ENCODE peak calls at places on chromosomes 7 and 10, in four cellular contexts. N is H1, A is IMR-90, X is mesendoderm. F is an unnamed sample.

GRCh38 chr7:8172372-8173354 is 89.3 kb downstream of the ICA1 start:
- DNase-seq in X (no peak), N (no peak), A (no peak), F (no peak)

GRCh38 chr7:2084781-2085505 is 147.8 kb downstream of the MAD1L1 start:
- DNase-seq in A (no peak), X (no peak), N (no peak), F (no peak)

GRCh38 chr10:17684537-17684936 is 40.6 kb downstream of the STAM start:
- DNase-seq in A (no peak), N (no peak), X (no peak), F (no peak)

GRCh38 chr7:7103343-7104313 is 78.7 kb upstream of the C1GALT1 start:
- DNase-seq in X (peak), A (peak), N (no peak), F (no peak)

GRCh38 chr7:135976312-135977019 is 693 bp downstream of the MTPN start:
- DNase-seq in A (peak), X (no peak), N (no peak), F (peak)

GRCh38 chr10:50497758-50498157 is 126.0 kb downstream of the SGMS1 start:
- DNase-seq in X (no peak), A (peak), N (no peak), F (no peak)

GRCh38 chr10:5971315-5971832 is 6.0 kb downstream of the IL15RA start:
- DNase-seq in N (peak), X (no peak), A (no peak), F (no peak)

GRCh38 chr10:3091346-3091787 is 24.0 kb downstream of the PFKP start:
- DNase-seq in N (no peak), A (peak), X (no peak), F (no peak)

GRCh38 chr10:79112898-79113431 is 44.2 kb downstream of the ZMIZ1 start:
- DNase-seq in X (no peak), A (peak), N (no peak), F (no peak)

GRCh38 chr7:29896685-29897411 is 90.5 kb downstream of the WIPF3 start:
- DNase-seq in N (no peak), X (no peak), A (peak), F (no peak)

DNA sequence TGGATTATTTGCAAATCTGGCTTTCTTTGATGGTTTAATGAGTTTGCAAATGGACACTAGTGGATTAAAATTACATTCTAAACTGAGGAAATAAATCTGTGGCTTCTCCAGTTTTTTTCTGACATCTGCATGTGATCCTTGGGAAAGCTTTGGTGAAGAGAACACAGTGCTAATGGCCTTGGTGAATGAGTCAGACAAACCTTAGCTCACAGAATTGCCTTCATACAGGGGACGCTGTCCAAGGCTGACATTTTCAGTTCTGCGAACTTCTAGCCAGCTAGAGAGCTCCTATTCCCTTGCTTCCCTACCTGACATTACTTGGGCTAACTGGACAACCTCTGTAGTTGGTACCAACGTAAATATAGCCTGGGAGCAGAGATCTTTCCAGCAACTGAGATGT is 21.2 kb downstream of the BMPER start:
- DNase-seq in N (no peak), X (no peak), A (peak), F (no peak)
- H3K56ac ChIP-seq in N (no peak), X (no peak), A (no peak), F (no peak)

GRCh38 chr7:108572487-108572886 is 2.8 kb downstream of the DNAJB9 start:
- DNase-seq in A (no peak), N (no peak), X (no peak), F (no peak)

GRCh38 chr7:108565987-108566386 is 3.5 kb downstream of the THAP5 start:
- DNase-seq in X (no peak), A (no peak), N (no peak), F (no peak)

GRCh38 chr7:108570146-108570755 is 577 bp downstream of the DNAJB9 start:
- DNase-seq in N (no peak), X (peak), A (peak), F (no peak)

GRCh38 chr7:108568801-108569380 is 615 bp downstream of the THAP5 start:
- DNase-seq in A (no peak), X (no peak), N (no peak), F (no peak)

GRCh38 chr7:108569381-108570145 is at the start of the genes DNAJB9 and THAP5:
- DNase-seq in X (peak), N (peak), A (peak), F (peak)
- H3K23ac ChIP-seq in X (peak), N (peak), A (peak), F (no peak)

DNA sequence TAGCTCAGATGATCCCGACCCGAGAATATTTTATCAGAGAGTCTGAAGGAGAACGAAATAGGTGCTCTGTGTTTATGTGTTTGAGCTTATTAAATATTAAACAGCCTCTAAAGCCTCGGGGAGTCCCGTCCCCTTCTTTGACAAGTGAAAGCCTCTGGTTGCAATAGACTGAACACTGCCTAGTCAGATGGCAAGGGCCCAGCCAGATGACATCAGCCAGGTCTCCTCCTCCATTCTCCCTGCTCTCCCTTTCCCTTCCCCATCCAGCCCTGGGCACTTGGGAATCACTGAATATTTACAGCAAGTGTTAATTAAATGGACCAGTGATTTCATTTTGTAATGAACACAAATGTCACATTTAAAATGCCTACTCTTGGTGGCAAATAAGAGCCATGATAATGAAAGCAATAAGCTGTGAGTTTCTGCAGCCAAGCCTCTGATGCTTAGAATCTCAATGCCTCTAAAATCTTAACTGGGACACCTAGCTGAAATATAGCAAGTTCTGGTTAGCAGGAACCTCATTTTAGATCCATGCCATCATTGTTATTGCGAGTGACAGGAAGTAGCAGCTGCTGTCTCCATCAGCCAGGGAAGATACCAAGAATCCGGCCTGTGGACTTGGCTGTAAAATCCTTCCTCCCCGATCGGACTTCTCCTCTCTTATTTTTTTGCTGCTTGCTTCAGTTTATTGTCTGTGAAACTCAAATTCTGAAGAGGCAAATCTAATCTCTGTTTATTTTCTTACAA is 202.1 kb downstream of the PRPF18 start:
- DNase-seq in X (peak), A (peak), N (no peak), F (no peak)
- H3K18ac ChIP-seq in X (peak), A (peak), N (no peak), F (no peak)

DNA sequence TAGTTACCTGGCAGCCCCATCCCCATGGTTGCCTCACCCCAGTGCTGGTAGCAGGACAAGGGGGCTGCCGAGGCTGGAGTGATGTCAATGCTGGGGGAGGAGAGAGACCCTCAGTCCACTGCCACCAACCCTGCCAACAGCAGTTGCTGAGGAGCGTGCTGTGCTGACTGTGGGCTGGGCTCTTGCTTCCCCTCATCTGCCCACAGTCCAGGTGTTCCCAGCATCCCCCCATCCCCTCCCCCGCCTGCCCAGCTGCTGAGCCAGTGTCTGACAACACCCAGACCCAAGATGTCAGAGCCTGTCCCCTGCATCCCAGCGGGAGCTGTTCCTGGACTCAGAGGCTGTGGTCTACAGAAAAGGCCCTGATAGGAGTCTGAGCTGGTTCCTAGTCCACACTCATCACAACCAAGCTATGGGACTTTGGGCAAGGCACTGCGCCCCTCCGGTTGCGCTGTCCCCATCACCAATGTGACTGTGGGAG is 14.6 kb upstream of the PSAP start:
- DNase-seq in X (no peak), N (no peak), A (no peak), F (no peak)
- H3K56ac ChIP-seq in X (no peak), N (no peak), A (no peak), F (no peak)

F was measured in H9.